ENCODE peak calls at places on chromosome 1, in nine cellular contexts. N is neural progenitor cell, F is GM23248, A is OCI-LY7, X is hepatocyte, O is PC-3, Z is HCT116, I is MM.1S, E is GM23338. B is an unnamed sample.

GRCh38 chr1:184075040-184076029 is 23.8 kb downstream of the TSEN15 start:
- DNase-seq in O (peak), A (peak), F (peak), X (peak), E (peak), N (peak), I (peak), Z (peak), B (peak)

GRCh38 chr1:228272331-228272791 is 64.5 kb downstream of the OBSCN start:
- DNase-seq in N (no peak), Z (no peak), A (no peak), I (no peak), E (no peak), F (no peak), O (no peak), X (no peak), B (peak)

GRCh38 chr1:53606197-53607095 is 132.5 kb downstream of the GLIS1 start:
- DNase-seq in N (peak), O (no peak), F (no peak), A (no peak), Z (no peak), I (no peak), E (peak), X (no peak), B (peak)

GRCh38 chr1:1132042-1132927 is 16.4 kb upstream of the C1orf159 start:
- DNase-seq in I (no peak), F (no peak), N (no peak), O (peak), E (no peak), X (peak), Z (no peak), A (no peak), B (no peak)

GRCh38 chr1:210332233-210332632 is 3.5 kb downstream of the HHAT start:
- DNase-seq in I (peak), X (no peak), Z (no peak), O (peak), F (no peak), A (no peak), N (no peak), E (no peak), B (no peak)

GRCh38 chr1:228030451-228031201 is 23.8 kb downstream of the WNT3A start:
- DNase-seq in X (no peak), I (no peak), E (no peak), F (no peak), N (no peak), O (no peak), A (no peak), Z (no peak), B (no peak)

GRCh38 chr1:186974774-186975181 is 146.0 kb downstream of the PLA2G4A start:
- DNase-seq in F (peak), A (no peak), O (peak), N (no peak), I (no peak), X (peak), E (no peak), Z (no peak), B (peak)

GRCh38 chr1:5743435-5744095 is 248.7 kb downstream of the NPHP4 start:
- DNase-seq in I (no peak), Z (no peak), O (no peak), N (no peak), F (no peak), X (no peak), A (no peak), E (no peak), B (no peak)

GRCh38 chr1:155051777-155052398 is 772 bp downstream of the ADAM15 start:
- DNase-seq in O (peak), F (peak), I (peak), N (peak), Z (no peak), X (no peak), A (peak), E (peak), B (peak)

GRCh38 chr1:72649974-72650373 is 367.6 kb upstream of the NEGR1 start:
- DNase-seq in N (no peak), E (no peak), O (peak), Z (no peak), A (no peak), I (no peak), X (no peak), F (peak), B (no peak)

DNA sequence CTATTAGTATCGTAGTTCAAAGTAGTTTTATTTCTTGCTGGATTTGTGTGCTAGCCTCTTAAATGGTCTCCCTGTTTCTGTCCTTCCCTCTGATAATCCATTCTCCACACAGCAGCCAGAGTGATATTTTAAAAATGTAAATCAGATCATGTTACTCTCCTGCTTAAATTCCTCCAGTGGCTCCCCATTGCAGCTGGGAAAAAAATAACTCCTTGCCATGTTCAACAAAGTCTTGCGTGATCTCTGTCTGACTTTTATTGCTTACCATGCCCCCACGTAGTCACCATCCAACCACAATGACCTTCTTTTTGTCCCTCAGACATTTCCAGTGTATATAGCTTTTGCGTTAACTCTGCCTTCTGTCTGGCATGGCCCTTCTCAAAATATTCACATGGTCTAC is 178.8 kb downstream of the FGGY start:
- DNase-seq in X (no peak), Z (no peak), O (no peak), I (no peak), F (no peak), N (no peak), A (no peak), E (no peak), B (no peak)
- TF ChIP-seq EZH2phosphoT487 in X (no peak), Z (no peak), O (no peak), I (no peak), F (no peak), N (no peak), A (no peak), E (no peak), B (no peak)

GRCh38 chr1:223363856-223364684 is at the start of gene SUSD4:
- DNase-seq in N (peak), E (peak), Z (no peak), A (peak), F (peak), O (peak), X (peak), I (peak), B (peak)

GRCh38 chr1:223363057-223363855 is 720 bp downstream of the SUSD4 start:
- DNase-seq in A (no peak), Z (no peak), X (peak), N (peak), F (peak), E (peak), I (no peak), O (no peak), B (peak)

GRCh38 chr1:223355699-223356098 is 8.3 kb downstream of the SUSD4 start:
- DNase-seq in N (no peak), I (no peak), O (no peak), Z (no peak), F (no peak), X (no peak), E (no peak), A (no peak), B (no peak)

GRCh38 chr1:223353939-223354338 is 10.0 kb downstream of the SUSD4 start:
- DNase-seq in E (no peak), O (no peak), F (no peak), A (no peak), I (no peak), N (no peak), Z (no peak), X (no peak), B (no peak)

DNA sequence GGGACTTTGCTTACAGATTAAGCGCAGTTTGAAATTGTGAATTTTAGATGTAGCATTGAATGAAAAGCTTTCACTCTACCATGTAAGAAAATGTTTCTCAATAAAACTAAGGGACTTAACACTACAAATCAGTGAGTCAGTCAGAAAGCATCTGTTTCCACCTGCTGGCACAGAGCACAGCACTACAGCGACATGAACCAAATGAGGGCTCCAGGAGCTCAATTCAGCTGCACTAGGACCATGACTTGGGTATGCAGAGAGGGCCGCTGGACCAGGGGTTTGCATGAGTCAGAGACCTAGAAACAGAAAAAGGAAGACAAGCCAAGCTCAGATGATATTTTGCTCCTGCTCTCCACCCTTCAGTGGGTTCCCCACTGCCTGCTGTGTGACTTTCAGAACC is 5.2 kb downstream of the SUSD4 start:
- DNase-seq in Z (no peak), F (no peak), A (no peak), X (no peak), N (peak), I (no peak), O (peak), E (peak), B (no peak)
- TF ChIP-seq EZH2phosphoT487 in Z (no peak), F (no peak), A (no peak), X (no peak), N (no peak), I (no peak), O (no peak), E (no peak), B (no peak)

DNA sequence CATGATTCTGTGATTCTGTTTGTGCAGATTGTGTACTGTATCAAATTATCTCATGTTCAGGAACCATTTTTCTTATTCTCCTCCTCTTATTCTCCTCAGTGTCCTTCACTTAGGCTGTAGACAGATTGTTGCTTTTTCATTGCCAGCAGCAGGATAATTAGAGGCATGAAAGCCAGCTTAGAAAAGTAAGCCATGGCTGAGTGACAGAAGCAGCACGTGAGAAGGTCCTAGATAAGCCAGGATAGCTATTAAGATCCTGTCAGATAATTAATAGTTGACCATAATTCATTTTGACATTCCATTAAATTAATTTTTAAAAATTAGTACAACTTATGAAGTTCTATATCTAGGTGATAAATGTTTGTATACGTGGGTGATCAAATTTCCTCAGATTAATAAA is 60.8 kb upstream of the PRKACB start:
- DNase-seq in A (no peak), F (no peak), Z (no peak), X (no peak), I (no peak), O (no peak), E (no peak), N (no peak), B (peak)
- TF ChIP-seq EZH2phosphoT487 in A (no peak), F (no peak), Z (no peak), X (no peak), I (no peak), O (no peak), E (no peak), N (no peak), B (no peak)

GRCh38 chr1:163970699-163971098 is 588.3 kb upstream of the PBX1 start:
- DNase-seq in E (no peak), F (peak), O (no peak), A (no peak), Z (no peak), N (no peak), X (no peak), I (no peak), B (no peak)
- TF ChIP-seq EZH2phosphoT487 in E (no peak), F (no peak), O (no peak), A (no peak), Z (no peak), N (no peak), X (no peak), I (no peak), B (no peak)